ENCODE peak calls at places on chromosomes 6 and 20, in eight cellular contexts. N is esophagus squamous epithelium, S is choroid plexus epithelial cell, Y is foreskin fibroblast, J is lower leg skin, V is prostate gland, E is A549, C is OCI-LY7. B is an unnamed sample.
A peak's percentile ranks its signal among the peaks of the same experiment; 100 is the strongest.

GRCh38 chr6:121612916-121613315 is 177.5 kb downstream of the GJA1 start:
- DNase-seq in N (no peak), S (peak; percentile 16), Y (no peak), J (no peak), V (no peak), E (no peak), C (no peak), B (no peak)

GRCh38 chr20:34621036-34621343 is 55.9 kb downstream of the PIGU start:
- DNase-seq in N (no peak), S (no peak), Y (no peak), J (no peak), V (no peak), E (no peak), C (no peak), B (no peak)

GRCh38 chr6:150252714-150253444 is 110.0 kb downstream of the PPP1R14C start:
- DNase-seq in N (no peak), S (no peak), Y (no peak), J (no peak), V (no peak), E (no peak), C (no peak), B (peak; percentile 54)

GRCh38 chr6:134724653-134725340 is 225.1 kb downstream of the ALDH8A1 start:
- DNase-seq in N (no peak), S (peak; percentile 78), Y (no peak), J (no peak), V (no peak), E (peak; percentile 46), C (no peak), B (peak; percentile 63)

GRCh38 chr6:101090281-101090680 is 209.2 kb upstream of the ASCC3 start:
- DNase-seq in N (no peak), S (peak; percentile 29), Y (peak; percentile 14), J (no peak), V (no peak), E (no peak), C (no peak), B (peak; percentile 33)

GRCh38 chr6:84739866-84740208 is 24.6 kb downstream of the TBX18 start:
- DNase-seq in N (no peak), S (peak; percentile 48), Y (no peak), J (no peak), V (no peak), E (no peak), C (no peak), B (peak; percentile 64)

GRCh38 chr20:57717797-57718196 is 8.0 kb upstream of the PMEPA1 start:
- DNase-seq in N (no peak), S (peak; percentile 8), Y (no peak), J (no peak), V (peak; percentile 65), E (peak; percentile 86), C (no peak), B (no peak)

GRCh38 chr6:160137989-160138835 is 16.6 kb downstream of the SLC22A1 start:
- DNase-seq in N (no peak), S (peak; percentile 83), Y (peak; percentile 60), J (peak; percentile 85), V (peak; percentile 61), E (peak; percentile 65), C (peak; percentile 62), B (peak; percentile 72)

GRCh38 chr6:50699086-50699886 is 14.0 kb upstream of the TFAP2D start:
- DNase-seq in N (no peak), S (no peak), Y (no peak), J (no peak), V (no peak), E (no peak), C (no peak), B (peak; percentile 2)

GRCh38 chr6:166325383-166326042 is 16.8 kb downstream of the SFT2D1 start:
- DNase-seq in N (no peak), S (no peak), Y (no peak), J (no peak), V (no peak), E (no peak), C (peak; percentile 54), B (no peak)

GRCh38 chr6:131909408-131910218 is 41.6 kb downstream of the CCN2 start:
- DNase-seq in N (no peak), S (peak; percentile 85), Y (peak; percentile 56), J (peak; percentile 91), V (peak; percentile 73), E (peak; percentile 63), C (peak; percentile 79), B (peak; percentile 76)

GRCh38 chr20:37297066-37297736 is 7.7 kb downstream of the MANBAL start:
- DNase-seq in N (no peak), S (no peak), Y (peak; percentile 62), J (no peak), V (peak; percentile 31), E (peak; percentile 37), C (no peak), B (peak; percentile 88)

GRCh38 chr6:46220351-46221220 is 49.8 kb upstream of the ENPP5 start:
- DNase-seq in N (no peak), S (no peak), Y (no peak), J (no peak), V (no peak), E (no peak), C (peak; percentile 63), B (no peak)

GRCh38 chr6:131958551-131959470 is 7.6 kb upstream of the CCN2 start:
- DNase-seq in N (no peak), S (peak; percentile 45), Y (no peak), J (no peak), V (no peak), E (peak; percentile 66), C (no peak), B (no peak)

GRCh38 chr20:22743426-22743825 is 159.1 kb upstream of the FOXA2 start:
- DNase-seq in N (no peak), S (no peak), Y (no peak), J (no peak), V (no peak), E (no peak), C (no peak), B (no peak)
- TF ChIP-seq CTCF in N (no peak), S (no peak), Y (no peak), J (no peak), V (no peak), E (no peak), C (no peak), B (no peak)

GRCh38 chr20:20369353-20370086 is 1.6 kb downstream of the INSM1 start:
- DNase-seq in N (no peak), S (no peak), Y (no peak), J (no peak), V (no peak), E (peak; percentile 67), C (no peak), B (no peak)
- TF ChIP-seq CTCF in N (no peak), S (no peak), Y (no peak), J (no peak), V (no peak), E (no peak), C (no peak), B (no peak)

DNA sequence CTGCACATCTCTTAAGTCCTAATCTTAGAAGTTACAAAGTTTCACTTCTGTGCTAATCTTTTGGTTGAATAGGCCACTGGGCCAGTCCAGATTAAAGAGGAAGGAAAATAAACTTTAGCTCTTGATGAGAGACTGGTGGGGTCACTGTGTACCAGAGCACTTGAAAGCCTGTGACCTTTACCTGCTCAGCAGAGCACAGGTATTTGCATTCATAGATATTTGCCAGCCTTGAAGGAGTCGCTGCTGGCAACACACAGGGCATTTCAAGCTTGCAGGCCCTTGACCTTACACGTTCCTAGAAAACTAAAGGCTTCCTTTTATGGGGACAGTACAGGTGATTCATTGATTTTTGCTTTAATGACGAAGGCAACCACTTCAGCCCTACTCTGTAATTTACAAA is 108.4 kb upstream of the SLC22A23 start:
- DNase-seq in N (no peak), S (no peak), Y (no peak), J (no peak), V (no peak), E (no peak), C (no peak), B (no peak)
- TF ChIP-seq CTCF in N (no peak), S (no peak), Y (no peak), J (no peak), V (no peak), E (no peak), C (no peak), B (no peak)

GRCh38 chr6:76351275-76351674 is 278.8 kb upstream of the IMPG1 start:
- DNase-seq in N (no peak), S (no peak), Y (no peak), J (no peak), V (no peak), E (peak; percentile 12), C (no peak), B (no peak)
- TF ChIP-seq CTCF in N (no peak), S (no peak), Y (no peak), J (no peak), V (no peak), E (no peak), C (peak; percentile 46), B (no peak)

B was measured in fibroblast of mammary gland.